ENCODE peak calls at places on chromosomes 13 and 19, in four cellular contexts. G is WTC11, R is A549, T is HepG2. D is an unnamed sample.

GRCh38 chr19:43667524-43668405 is 2.2 kb downstream of the PLAUR start:
- DNase-seq in G (peak), R (no peak), T (no peak), D (no peak)

GRCh38 chr19:15154002-15154612 is 46.7 kb downstream of the NOTCH3 start:
- DNase-seq in G (peak), R (peak), T (peak), D (peak)

GRCh38 chr13:80145291-80145690 is 195.6 kb downstream of the SPRY2 start:
- DNase-seq in R (no peak), T (no peak), G (no peak), D (no peak)

GRCh38 chr13:50222569-50223332 is 207.5 kb downstream of the KCNRG start:
- DNase-seq in G (peak), R (no peak), T (no peak), D (no peak)

GRCh38 chr13:21741396-21741795 is 70.5 kb downstream of the FGF9 start:
- DNase-seq in G (no peak), R (no peak), T (no peak), D (no peak)

GRCh38 chr13:37427843-37428494 is 170.6 kb downstream of the POSTN start:
- DNase-seq in R (no peak), T (no peak), G (no peak), D (no peak)

GRCh38 chr13:59103004-59103768 is 1060.5 kb downstream of the DIAPH3 start:
- DNase-seq in T (no peak), G (no peak), R (no peak), D (no peak)

GRCh38 chr19:55014714-55015113 is 23.4 kb downstream of the GP6 start:
- DNase-seq in T (no peak), G (no peak), R (no peak), D (peak)

GRCh38 chr19:11239377-11240000 is at the start of gene ANGPTL8:
- DNase-seq in G (no peak), T (peak), R (no peak), D (no peak)

GRCh38 chr19:5627395-5627904 is 4.6 kb downstream of the SAFB start:
- DNase-seq in G (peak), R (no peak), T (no peak), D (peak)

GRCh38 chr13:70729369-70729768 is 621.1 kb upstream of the KLHL1 start:
- DNase-seq in R (no peak), T (no peak), G (no peak), D (no peak)

GRCh38 chr13:65497265-65497664 is 1732.9 kb downstream of the PCDH9 start:
- DNase-seq in R (no peak), G (no peak), T (no peak), D (no peak)

GRCh38 chr19:55586976-55587668 is 6.5 kb upstream of the ZNF579 start:
- DNase-seq in T (peak), R (peak), G (peak), D (peak)

GRCh38 chr19:40585677-40586422 is 9.2 kb downstream of the SHKBP1 start:
- DNase-seq in R (peak), G (no peak), T (no peak), D (no peak)

GRCh38 chr13:27789495-27790303 is 2.6 kb upstream of the GSX1 start:
- DNase-seq in T (peak), R (no peak), G (peak), D (no peak)

GRCh38 chr13:39433705-39434104 is 169.3 kb downstream of the LHFPL6 start:
- DNase-seq in G (no peak), T (no peak), R (no peak), D (no peak)

GRCh38 chr13:84609716-84610115 is 727.4 kb upstream of the SLITRK1 start:
- DNase-seq in T (no peak), R (no peak), G (no peak), D (no peak)

GRCh38 chr19:33398361-33399060 is 25.0 kb downstream of the CEBPG start:
- DNase-seq in G (no peak), R (no peak), T (no peak), D (no peak)

GRCh38 chr19:38766276-38767047 is 6.9 kb downstream of the LGALS7 start:
- DNase-seq in T (no peak), G (no peak), R (no peak), D (no peak)

GRCh38 chr13:106446011-106446410 is 89.5 kb downstream of the EFNB2 start:
- DNase-seq in R (no peak), T (no peak), G (no peak), D (no peak)

GRCh38 chr19:10471909-10472308 is 31.2 kb downstream of the KEAP1 start:
- DNase-seq in G (no peak), R (peak), T (peak), D (no peak)

GRCh38 chr13:51913421-51914136 is 51.8 kb downstream of the CCDC70 start:
- DNase-seq in G (peak), T (no peak), R (no peak), D (no peak)

GRCh38 chr13:38947049-38947448 is 43.6 kb downstream of the STOML3 start:
- DNase-seq in G (no peak), T (no peak), R (no peak), D (no peak)

GRCh38 chr13:113573065-113573464 is 11.5 kb upstream of the TFDP1 start:
- DNase-seq in R (no peak), T (no peak), G (no peak), D (no peak)

GRCh38 chr13:110270507-110270906 is 36.5 kb downstream of the COL4A1 start:
- DNase-seq in T (no peak), G (no peak), R (no peak), D (no peak)

GRCh38 chr13:114089341-114089740 is 43.1 kb downstream of the RASA3 start:
- DNase-seq in G (peak), R (no peak), T (no peak), D (no peak)

GRCh38 chr13:41178040-41178439 is 16.3 kb downstream of the KBTBD7 start:
- DNase-seq in G (no peak), T (no peak), R (no peak), D (no peak)

GRCh38 chr13:73910733-73911132 is 223.5 kb downstream of the KLF12 start:
- DNase-seq in G (no peak), T (no peak), R (no peak), D (no peak)

GRCh38 chr13:112619730-112620639 is 32.0 kb upstream of the TUBGCP3 start:
- DNase-seq in T (no peak), R (no peak), G (peak), D (peak)

GRCh38 chr19:53945441-53945840 is 17.3 kb upstream of the CACNG8 start:
- DNase-seq in G (peak), R (peak), T (no peak), D (peak)

GRCh38 chr13:82688400-82688999 is 1193.8 kb downstream of the SLITRK1 start:
- DNase-seq in T (no peak), R (no peak), G (no peak), D (no peak)

GRCh38 chr13:46389985-46390384 is 2.9 kb upstream of the RUBCNL start:
- DNase-seq in G (no peak), T (peak), R (no peak), D (no peak)

GRCh38 chr19:574658-575526 is 2.5 kb downstream of the BSG start:
- DNase-seq in G (no peak), T (peak), R (no peak), D (peak)

GRCh38 chr19:37654525-37654832 is 786 bp downstream of the ZFP30 start:
- DNase-seq in R (peak), T (no peak), G (no peak), D (no peak)

GRCh38 chr19:13399746-13400145 is 106.5 kb downstream of the CACNA1A start:
- DNase-seq in G (no peak), R (no peak), T (no peak), D (peak)

GRCh38 chr19:13400296-13400695 is 106.0 kb downstream of the CACNA1A start:
- DNase-seq in R (no peak), T (no peak), G (no peak), D (no peak)

GRCh38 chr19:13408889-13409518 is 97.3 kb downstream of the CACNA1A start:
- DNase-seq in G (no peak), T (no peak), R (no peak), D (no peak)

GRCh38 chr19:13401388-13401787 is 104.9 kb downstream of the CACNA1A start:
- DNase-seq in G (no peak), T (peak), R (peak), D (peak)

DNA sequence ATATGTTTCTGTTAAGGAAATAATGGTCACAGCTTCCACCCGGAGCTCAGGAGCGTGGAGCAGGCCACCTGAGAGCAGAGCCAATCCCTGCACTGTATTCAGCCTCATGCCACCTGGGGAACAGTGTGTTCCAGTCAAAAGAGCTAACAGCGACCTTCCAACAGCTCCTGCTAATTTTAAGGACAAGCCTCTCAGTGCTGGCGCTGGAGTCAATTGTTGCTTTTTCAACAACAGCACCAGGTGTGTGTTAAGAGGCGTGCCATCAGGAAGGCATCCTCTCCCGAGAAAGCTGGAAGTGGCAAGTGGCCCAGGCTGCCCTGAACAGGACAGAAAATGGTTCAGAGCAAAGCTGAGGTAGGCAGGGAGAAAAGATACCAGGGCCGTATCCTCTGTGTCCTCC is 102.0 kb downstream of the CACNA1A start:
- DNase-seq in T (no peak), R (no peak), G (no peak), D (no peak)
- TF ChIP-seq HMGXB4 in T (no peak), R (no peak), G (no peak), D (no peak)

GRCh38 chr19:2428027-2428690 is 773 bp upstream of the TIMM13 start:
- DNase-seq in R (no peak), G (peak), T (no peak), D (peak)
- TF ChIP-seq HMGXB4 in R (no peak), G (no peak), T (no peak), D (no peak)

DNA sequence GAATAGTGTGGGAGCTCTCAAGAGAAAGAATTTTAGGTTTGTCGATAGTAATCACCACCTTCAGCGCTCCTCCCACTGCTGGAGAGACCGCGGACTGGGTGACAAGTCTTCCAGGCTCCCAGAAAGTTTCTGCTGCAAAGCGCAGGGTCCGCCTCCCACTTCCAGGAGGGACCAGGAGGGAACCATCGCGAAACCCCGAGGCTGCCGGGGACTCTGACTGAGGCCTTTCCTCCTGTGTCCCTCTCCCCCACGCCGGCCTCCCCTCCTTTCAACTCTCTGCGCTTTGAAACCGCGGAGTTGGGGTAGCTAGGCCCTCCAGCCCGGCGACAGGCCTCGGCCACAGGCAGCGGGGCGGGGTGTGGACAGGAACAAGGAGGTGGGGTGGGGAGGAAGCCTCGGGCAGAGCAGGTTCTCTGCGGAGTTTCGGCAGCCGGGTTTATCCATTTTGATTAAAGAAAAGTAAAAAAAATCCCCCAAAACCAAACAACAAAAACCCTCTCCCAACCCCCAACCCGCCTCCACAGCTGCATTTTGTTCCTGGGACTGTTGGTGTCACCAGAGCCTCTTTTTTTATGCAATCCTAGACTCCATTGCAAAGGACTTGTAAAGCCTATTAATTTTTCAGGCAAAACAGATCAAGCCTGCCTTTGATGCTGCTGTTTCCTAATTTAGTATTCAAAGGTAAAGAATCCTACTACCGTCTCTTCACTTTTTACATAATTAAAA is 157.2 kb downstream of the TM9SF2 start:
- DNase-seq in R (peak), T (no peak), G (peak), D (no peak)
- TF ChIP-seq HMGXB4 in R (no peak), T (no peak), G (no peak), D (no peak)

DNA sequence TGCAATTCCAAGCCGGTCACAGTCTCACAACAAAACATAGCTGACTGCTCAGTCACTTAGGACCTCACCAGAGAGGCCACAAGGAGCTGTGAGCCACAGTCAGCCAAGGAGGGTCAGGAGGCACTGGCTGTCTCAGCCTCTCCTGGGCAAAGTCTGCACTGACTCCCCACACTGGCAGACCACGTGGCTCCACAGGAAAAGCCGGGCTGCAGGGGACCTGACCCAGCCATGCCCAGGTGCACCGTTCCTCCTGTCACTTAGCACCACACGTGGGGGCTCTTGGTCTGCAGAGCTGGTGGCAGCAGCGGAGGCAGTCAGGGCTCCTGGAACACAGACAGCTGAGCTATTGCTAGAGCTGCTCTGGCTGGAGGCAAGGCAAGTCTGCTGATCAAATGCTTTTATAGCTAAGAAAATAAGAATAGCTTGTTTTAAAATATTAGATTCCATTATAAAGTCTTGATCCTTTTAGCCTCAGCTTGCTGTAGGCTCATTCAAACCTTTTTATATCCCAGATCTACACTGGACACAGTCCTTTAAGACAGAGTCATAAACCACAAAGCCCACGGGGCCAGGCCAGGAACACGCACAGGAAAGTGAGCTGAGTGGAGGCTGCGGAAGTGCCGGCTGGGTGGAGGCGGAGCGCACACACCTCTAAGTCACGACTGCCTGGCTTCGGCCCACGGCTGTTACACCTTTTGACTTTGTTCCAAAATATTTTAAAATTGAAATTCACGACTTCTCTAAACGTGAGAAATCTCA is 744.1 kb downstream of the UQCRFS1 start:
- DNase-seq in R (no peak), G (peak), T (no peak), D (no peak)
- TF ChIP-seq HMGXB4 in R (no peak), G (no peak), T (no peak), D (no peak)

DNA sequence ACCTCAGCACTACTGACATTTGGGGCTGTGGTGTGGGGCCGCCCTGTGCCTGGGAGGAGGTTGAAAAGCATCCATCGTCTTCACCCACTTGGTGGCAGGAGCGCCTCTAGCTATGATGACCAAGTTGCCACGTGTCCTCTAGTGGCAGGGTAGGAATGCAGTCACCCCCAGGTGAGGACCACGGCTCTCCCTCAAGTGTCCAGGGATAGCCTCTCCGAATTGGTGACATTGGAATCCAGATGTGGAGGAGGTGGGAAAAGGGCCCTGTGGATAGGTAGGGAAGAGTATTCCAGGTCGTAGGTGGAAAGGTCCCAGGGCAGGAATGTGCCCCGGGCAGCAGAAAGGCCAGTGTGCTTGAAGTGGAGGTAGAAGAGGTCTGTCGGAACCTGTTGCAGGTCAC is 37.6 kb downstream of the ARHGEF18 start:
- DNase-seq in T (no peak), G (peak), R (peak), D (peak)
- TF ChIP-seq HMGXB4 in T (no peak), G (no peak), R (no peak), D (no peak)

DNA sequence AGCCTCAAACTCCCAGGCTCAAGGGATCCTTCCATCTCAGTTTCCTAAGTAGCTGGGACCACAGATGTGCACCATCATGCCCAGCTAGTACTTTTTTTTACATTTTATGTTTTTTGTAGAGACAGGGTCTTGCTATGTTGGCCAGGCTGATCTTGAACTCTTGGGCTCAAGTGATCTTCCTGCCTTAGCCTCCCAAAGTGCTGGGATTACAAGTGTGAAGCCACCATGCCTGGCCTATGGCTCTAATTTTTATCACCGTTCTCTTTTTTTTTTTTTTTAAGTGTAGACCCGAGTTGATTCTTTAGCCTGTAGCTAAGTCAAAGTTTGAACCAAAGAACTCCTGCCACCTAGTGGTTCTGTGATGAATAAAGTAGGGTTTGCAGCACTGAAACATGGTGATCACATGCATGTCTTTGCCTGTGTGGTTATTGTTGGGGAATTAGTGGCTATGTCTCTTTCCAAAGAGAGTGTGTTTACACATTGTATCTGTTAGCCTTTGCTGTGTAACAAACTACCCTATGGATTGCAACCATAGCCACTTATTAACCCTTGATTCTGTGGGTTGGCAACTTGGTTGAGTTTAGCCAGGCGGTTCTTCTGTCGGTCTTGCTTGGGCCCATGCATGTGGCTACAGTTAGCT is 11.6 kb downstream of the NFILZ start:
- DNase-seq in R (peak), G (no peak), T (peak), D (peak)
- TF ChIP-seq HMGXB4 in R (no peak), G (no peak), T (no peak), D (no peak)

GRCh38 chr13:104315606-104316005 is 1249.4 kb upstream of the SLC10A2 start:
- DNase-seq in G (no peak), T (peak), R (no peak), D (no peak)
- TF ChIP-seq HMGXB4 in G (no peak), T (no peak), R (no peak), D (no peak)

GRCh38 chr13:31946091-31946770 is 85.3 kb upstream of the FRY start:
- DNase-seq in R (no peak), T (no peak), G (no peak), D (no peak)

GRCh38 chr13:31950121-31950810 is 81.3 kb upstream of the FRY start:
- DNase-seq in T (no peak), G (no peak), R (no peak), D (no peak)

GRCh38 chr13:31947105-31947504 is 84.5 kb upstream of the FRY start:
- DNase-seq in G (no peak), T (no peak), R (no peak), D (no peak)

GRCh38 chr13:31945202-31945978 is 86.2 kb upstream of the FRY start:
- DNase-seq in T (no peak), R (no peak), G (no peak), D (no peak)

DNA sequence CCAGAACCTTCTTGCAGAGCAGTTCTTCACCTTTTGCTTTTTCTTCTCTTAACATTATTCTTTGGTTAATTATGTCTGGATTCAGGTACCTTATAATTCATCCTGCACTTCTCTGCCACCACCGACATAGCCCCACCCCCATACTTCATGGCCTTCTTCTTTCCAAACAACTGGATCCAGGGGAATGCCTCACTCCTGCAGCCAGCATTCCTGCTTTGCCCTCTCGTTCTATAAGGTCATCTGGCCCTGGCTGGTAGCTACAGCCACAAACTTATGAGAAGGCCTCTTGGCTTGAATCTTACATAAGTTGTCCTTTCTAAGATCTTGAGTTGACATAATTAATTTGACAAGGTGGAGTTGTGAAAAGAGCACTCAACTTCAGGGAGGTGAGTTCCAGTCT is 84.1 kb upstream of the FRY start:
- DNase-seq in G (no peak), T (no peak), R (no peak), D (no peak)
- TF ChIP-seq HMGXB4 in G (no peak), T (no peak), R (no peak), D (no peak)